ENCODE peak calls at places on chromosomes 1 and 21, in four cellular contexts. M is H54, P is fibroblast of lung, G is HFF-Myc. F is an unnamed sample.

GRCh38 chr21:18529253-18529652 is 125.7 kb upstream of the TMPRSS15 start:
- DNase-seq in M (peak), P (peak), G (no peak), F (peak)

GRCh38 chr1:64975127-64975526 is 8.8 kb upstream of the JAK1 start:
- DNase-seq in M (no peak), P (no peak), G (no peak), F (no peak)

GRCh38 chr1:63124666-63125191 is 197.6 kb upstream of the FOXD3 start:
- DNase-seq in M (no peak), P (peak), G (peak), F (no peak)

GRCh38 chr21:27359141-27359540 is 392.3 kb upstream of the ADAMTS5 start:
- DNase-seq in M (no peak), P (peak), G (peak), F (no peak)

GRCh38 chr1:221217029-221217428 is 337.8 kb downstream of the HLX start:
- DNase-seq in M (no peak), P (no peak), G (no peak), F (no peak)

GRCh38 chr1:22340873-22341272 is 110.8 kb upstream of the ZBTB40 start:
- DNase-seq in M (no peak), P (no peak), G (no peak), F (no peak)

GRCh38 chr21:14768042-14768441 is 221.9 kb upstream of the SAMSN1 start:
- DNase-seq in M (no peak), P (no peak), G (no peak), F (no peak)

GRCh38 chr1:203667616-203668015 is 41.0 kb downstream of the ATP2B4 start:
- DNase-seq in M (no peak), P (no peak), G (no peak), F (no peak)

GRCh38 chr1:32881291-32881690 is 5.0 kb upstream of the HPCA start:
- DNase-seq in M (no peak), P (no peak), G (no peak), F (no peak)

GRCh38 chr21:45104560-45104959 is 30.2 kb downstream of the ADARB1 start:
- DNase-seq in M (peak), P (no peak), G (no peak), F (no peak)

GRCh38 chr1:58885998-58886397 is 102.2 kb upstream of the JUN start:
- DNase-seq in M (no peak), P (peak), G (no peak), F (no peak)

GRCh38 chr1:36846366-36846765 is 187.9 kb downstream of the GRIK3 start:
- DNase-seq in M (no peak), P (no peak), G (no peak), F (no peak)

GRCh38 chr1:236534164-236534651 is 10.4 kb downstream of the LGALS8 start:
- DNase-seq in M (peak), P (peak), G (no peak), F (peak)

GRCh38 chr1:185601189-185601588 is 133.0 kb upstream of the HMCN1 start:
- DNase-seq in M (no peak), P (no peak), G (no peak), F (no peak)

F was measured in keratinocyte.